ENCODE peak calls at places on chromosomes 1 and 21, in five cellular contexts. One of them, this sample, is unnamed.

GRCh38 chr1:29133861-29134694 is 10.4 kb upstream of the TMEM200B start:
- DNase-seq in cardiac fibroblast: no peak
- DNase-seq in left ventricle myocardium inferior: peak; percentile 20
- DNase-seq in colonic mucosa: peak; percentile 40
- DNase-seq in uterus: no peak
- DNase-seq in this sample: no peak

GRCh38 chr1:204566583-204566955 is 50.4 kb downstream of the MDM4 start:
- DNase-seq in colonic mucosa: no peak
- DNase-seq in cardiac fibroblast: no peak
- DNase-seq in uterus: no peak
- DNase-seq in left ventricle myocardium inferior: no peak
- DNase-seq in this sample: no peak

GRCh38 chr1:32234792-32235191 is 12.2 kb upstream of the FAM167B start:
- DNase-seq in uterus: no peak
- DNase-seq in left ventricle myocardium inferior: no peak
- DNase-seq in colonic mucosa: no peak
- DNase-seq in cardiac fibroblast: no peak
- DNase-seq in this sample: no peak

GRCh38 chr1:200033511-200034261 is 6.2 kb downstream of the NR5A2 start:
- DNase-seq in uterus: no peak
- DNase-seq in cardiac fibroblast: no peak
- DNase-seq in left ventricle myocardium inferior: no peak
- DNase-seq in colonic mucosa: peak; percentile 83
- DNase-seq in this sample: peak; percentile 60

GRCh38 chr1:244496186-244496585 is 35.1 kb downstream of the CATSPERE start:
- DNase-seq in uterus: no peak
- DNase-seq in left ventricle myocardium inferior: no peak
- DNase-seq in colonic mucosa: no peak
- DNase-seq in cardiac fibroblast: no peak
- DNase-seq in this sample: no peak

GRCh38 chr1:7550981-7551380 is 220.1 kb upstream of the VAMP3 start:
- DNase-seq in cardiac fibroblast: no peak
- DNase-seq in uterus: no peak
- DNase-seq in colonic mucosa: peak; percentile 68
- DNase-seq in left ventricle myocardium inferior: no peak
- DNase-seq in this sample: no peak

GRCh38 chr1:109749221-109749620 is 8.4 kb upstream of the GSTM3 start:
- DNase-seq in cardiac fibroblast: no peak
- DNase-seq in left ventricle myocardium inferior: no peak
- DNase-seq in uterus: no peak
- DNase-seq in colonic mucosa: no peak
- DNase-seq in this sample: no peak

GRCh38 chr1:151368745-151369610 is 3.5 kb downstream of the SELENBP1 start:
- DNase-seq in left ventricle myocardium inferior: no peak
- DNase-seq in colonic mucosa: peak; percentile 68
- DNase-seq in cardiac fibroblast: no peak
- DNase-seq in uterus: no peak
- DNase-seq in this sample: no peak

GRCh38 chr1:19980298-19980697 is 880 bp upstream of the PLA2G2A start:
- DNase-seq in uterus: no peak
- DNase-seq in colonic mucosa: peak; percentile 41
- DNase-seq in left ventricle myocardium inferior: no peak
- DNase-seq in cardiac fibroblast: no peak
- DNase-seq in this sample: no peak

GRCh38 chr1:67909776-67910175 is 76.5 kb upstream of the GNG12 start:
- DNase-seq in colonic mucosa: no peak
- DNase-seq in uterus: no peak
- DNase-seq in cardiac fibroblast: no peak
- DNase-seq in left ventricle myocardium inferior: no peak
- DNase-seq in this sample: no peak

GRCh38 chr1:218898921-218899320 is 274.8 kb upstream of the LYPLAL1 start:
- DNase-seq in colonic mucosa: no peak
- DNase-seq in uterus: no peak
- DNase-seq in left ventricle myocardium inferior: no peak
- DNase-seq in cardiac fibroblast: no peak
- DNase-seq in this sample: no peak

GRCh38 chr1:53320646-53321045 is 7.2 kb downstream of the LRP8 start:
- DNase-seq in cardiac fibroblast: no peak
- DNase-seq in left ventricle myocardium inferior: no peak
- DNase-seq in colonic mucosa: no peak
- DNase-seq in uterus: no peak
- DNase-seq in this sample: no peak

GRCh38 chr1:58264462-58264861 is 282.1 kb downstream of the OMA1 start:
- DNase-seq in colonic mucosa: no peak
- DNase-seq in left ventricle myocardium inferior: no peak
- DNase-seq in uterus: no peak
- DNase-seq in cardiac fibroblast: no peak
- DNase-seq in this sample: no peak

GRCh38 chr1:111199329-111199728 is 1.1 kb downstream of the DENND2D start:
- DNase-seq in left ventricle myocardium inferior: no peak
- DNase-seq in uterus: no peak
- DNase-seq in colonic mucosa: no peak
- DNase-seq in cardiac fibroblast: no peak
- DNase-seq in this sample: no peak

GRCh38 chr1:76303348-76303712 is 228.8 kb downstream of the ST6GALNAC3 start:
- DNase-seq in colonic mucosa: no peak
- DNase-seq in left ventricle myocardium inferior: no peak
- DNase-seq in uterus: no peak
- DNase-seq in cardiac fibroblast: no peak
- DNase-seq in this sample: no peak

GRCh38 chr1:157097692-157098091 is 1.9 kb downstream of the ETV3L start:
- DNase-seq in colonic mucosa: no peak
- DNase-seq in uterus: no peak
- DNase-seq in cardiac fibroblast: no peak
- DNase-seq in left ventricle myocardium inferior: no peak
- DNase-seq in this sample: no peak

GRCh38 chr1:36089393-36090121 is 865 bp downstream of the ADPRS start:
- DNase-seq in cardiac fibroblast: peak; percentile 52
- DNase-seq in left ventricle myocardium inferior: no peak
- DNase-seq in uterus: no peak
- DNase-seq in colonic mucosa: no peak
- DNase-seq in this sample: no peak

GRCh38 chr1:185520188-185520935 is 203.3 kb upstream of the IVNS1ABP start:
- DNase-seq in uterus: no peak
- DNase-seq in colonic mucosa: no peak
- DNase-seq in left ventricle myocardium inferior: no peak
- DNase-seq in cardiac fibroblast: peak; percentile 64
- DNase-seq in this sample: no peak

GRCh38 chr1:184970691-184971161 is 3.6 kb downstream of the NIBAN1 start:
- DNase-seq in cardiac fibroblast: peak; percentile 64
- DNase-seq in left ventricle myocardium inferior: no peak
- DNase-seq in colonic mucosa: no peak
- DNase-seq in uterus: no peak
- DNase-seq in this sample: no peak

GRCh38 chr1:157233131-157233530 is 94.9 kb upstream of the ETV3 start:
- DNase-seq in colonic mucosa: no peak
- DNase-seq in cardiac fibroblast: no peak
- DNase-seq in left ventricle myocardium inferior: no peak
- DNase-seq in uterus: no peak
- DNase-seq in this sample: no peak

GRCh38 chr1:26664802-26665201 is 31.0 kb upstream of the ARID1A start:
- DNase-seq in uterus: no peak
- DNase-seq in colonic mucosa: no peak
- DNase-seq in left ventricle myocardium inferior: no peak
- DNase-seq in cardiac fibroblast: no peak
- DNase-seq in this sample: no peak

GRCh38 chr1:19010503-19010902 is 54.0 kb upstream of the IFFO2 start:
- DNase-seq in colonic mucosa: no peak
- DNase-seq in uterus: no peak
- DNase-seq in left ventricle myocardium inferior: no peak
- DNase-seq in cardiac fibroblast: no peak
- DNase-seq in this sample: peak; percentile 68

GRCh38 chr1:1874901-1875300 is 16.0 kb downstream of the GNB1 start:
- DNase-seq in cardiac fibroblast: no peak
- DNase-seq in uterus: no peak
- DNase-seq in colonic mucosa: no peak
- DNase-seq in left ventricle myocardium inferior: no peak
- DNase-seq in this sample: no peak

GRCh38 chr21:27076035-27076434 is 109.1 kb upstream of the ADAMTS5 start:
- DNase-seq in left ventricle myocardium inferior: no peak
- DNase-seq in uterus: no peak
- DNase-seq in colonic mucosa: no peak
- DNase-seq in cardiac fibroblast: no peak
- DNase-seq in this sample: no peak

DNA sequence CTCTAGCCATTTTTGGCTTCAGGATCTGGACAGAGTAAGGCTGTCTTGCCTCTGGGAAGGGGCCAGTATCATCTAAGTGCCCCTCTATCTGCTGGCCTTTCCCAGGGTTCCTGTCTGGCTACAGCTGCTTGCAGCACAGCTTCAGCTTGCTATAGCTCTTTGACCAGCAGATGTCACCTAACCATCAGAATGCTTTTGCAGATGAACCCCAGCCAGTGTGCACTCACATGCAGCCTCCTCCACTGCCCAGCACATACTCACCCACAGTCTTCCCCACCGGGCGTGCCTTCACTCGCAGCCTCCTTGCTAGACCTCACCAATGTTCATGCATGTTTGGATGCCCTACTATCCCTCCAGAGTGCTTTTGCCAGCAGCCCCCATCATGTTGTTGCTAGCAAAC is 769.0 kb downstream of the BRINP3 start:
- DNase-seq in left ventricle myocardium inferior: no peak
- DNase-seq in cardiac fibroblast: no peak
- DNase-seq in uterus: no peak
- DNase-seq in colonic mucosa: no peak
- DNase-seq in this sample: no peak
- TF ChIP-seq CTCF in left ventricle myocardium inferior: no peak
- TF ChIP-seq CTCF in cardiac fibroblast: no peak
- TF ChIP-seq CTCF in uterus: no peak
- TF ChIP-seq CTCF in colonic mucosa: no peak
- TF ChIP-seq CTCF in this sample: no peak

GRCh38 chr1:164613176-164613575 is 54.2 kb downstream of the PBX1 start:
- DNase-seq in cardiac fibroblast: no peak
- DNase-seq in left ventricle myocardium inferior: no peak
- DNase-seq in uterus: no peak
- DNase-seq in colonic mucosa: peak; percentile 78
- DNase-seq in this sample: peak; percentile 47

GRCh38 chr1:164622057-164622840 is 63.3 kb downstream of the PBX1 start:
- DNase-seq in colonic mucosa: no peak
- DNase-seq in left ventricle myocardium inferior: no peak
- DNase-seq in cardiac fibroblast: no peak
- DNase-seq in uterus: no peak
- DNase-seq in this sample: no peak

GRCh38 chr1:164619006-164619784 is 60.2 kb downstream of the PBX1 start:
- DNase-seq in left ventricle myocardium inferior: no peak
- DNase-seq in colonic mucosa: no peak
- DNase-seq in uterus: no peak
- DNase-seq in cardiac fibroblast: no peak
- DNase-seq in this sample: no peak

GRCh38 chr1:164614316-164614715 is 55.3 kb downstream of the PBX1 start:
- DNase-seq in uterus: no peak
- DNase-seq in left ventricle myocardium inferior: no peak
- DNase-seq in cardiac fibroblast: no peak
- DNase-seq in colonic mucosa: no peak
- DNase-seq in this sample: no peak

DNA sequence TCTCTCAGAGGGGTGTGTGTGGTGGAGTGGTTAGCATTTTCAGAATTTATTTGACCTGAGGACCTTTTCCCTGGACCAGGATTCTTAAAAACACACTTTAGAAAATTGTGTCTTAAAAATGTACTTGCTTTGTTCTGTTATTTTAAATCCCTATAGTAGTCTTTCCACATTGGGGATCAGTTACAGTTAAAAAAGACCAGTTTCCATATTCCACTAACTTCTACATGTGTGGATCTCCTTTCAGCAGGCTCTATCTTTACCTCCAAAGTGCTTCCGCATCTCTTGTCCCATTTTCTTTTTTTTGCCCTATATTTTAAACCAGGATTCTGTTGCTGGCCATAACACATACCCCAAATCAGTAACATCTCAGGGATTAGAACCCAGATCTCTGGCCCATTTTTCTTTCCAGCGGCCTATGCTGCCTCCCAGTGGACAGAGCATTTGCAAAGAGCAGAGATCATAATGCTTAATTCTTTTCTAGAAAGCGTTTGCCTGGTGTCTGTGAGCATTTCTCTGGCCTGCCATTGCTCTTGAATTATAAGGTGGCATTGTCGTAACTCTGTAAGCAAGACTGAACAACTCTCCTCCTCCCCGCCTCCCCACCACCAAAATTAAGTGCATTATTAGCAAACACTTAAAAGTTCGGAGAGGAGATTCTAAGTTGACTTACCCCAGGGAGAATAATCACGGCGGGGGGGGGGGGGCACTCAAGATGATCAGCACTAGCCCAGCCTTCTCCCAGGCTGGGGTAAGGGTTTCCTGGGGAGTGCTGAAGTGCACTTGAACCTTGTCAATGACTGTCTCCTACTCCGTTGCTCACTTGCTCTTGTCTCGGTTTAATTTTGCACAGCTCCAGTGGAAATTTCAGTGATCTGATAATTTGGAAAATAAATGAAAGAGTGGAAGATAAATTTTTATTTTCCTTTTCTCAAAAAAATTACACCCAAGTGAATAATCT is 58.9 kb downstream of the PBX1 start:
- DNase-seq in uterus: no peak
- DNase-seq in colonic mucosa: peak; percentile 70
- DNase-seq in left ventricle myocardium inferior: no peak
- DNase-seq in cardiac fibroblast: peak; percentile 54
- DNase-seq in this sample: no peak
- TF ChIP-seq CTCF in uterus: peak; percentile 38
- TF ChIP-seq CTCF in colonic mucosa: peak; percentile 46
- TF ChIP-seq CTCF in left ventricle myocardium inferior: peak; percentile 61
- TF ChIP-seq CTCF in cardiac fibroblast: peak; percentile 55
- TF ChIP-seq CTCF in this sample: peak; percentile 53

GRCh38 chr21:34890258-34890723 is 158.8 kb downstream of the RUNX1 start:
- DNase-seq in uterus: no peak
- DNase-seq in left ventricle myocardium inferior: no peak
- DNase-seq in cardiac fibroblast: no peak
- DNase-seq in colonic mucosa: no peak
- DNase-seq in this sample: no peak
- TF ChIP-seq CTCF in uterus: peak; percentile 40
- TF ChIP-seq CTCF in left ventricle myocardium inferior: no peak
- TF ChIP-seq CTCF in cardiac fibroblast: no peak
- TF ChIP-seq CTCF in colonic mucosa: no peak
- TF ChIP-seq CTCF in this sample: no peak

DNA sequence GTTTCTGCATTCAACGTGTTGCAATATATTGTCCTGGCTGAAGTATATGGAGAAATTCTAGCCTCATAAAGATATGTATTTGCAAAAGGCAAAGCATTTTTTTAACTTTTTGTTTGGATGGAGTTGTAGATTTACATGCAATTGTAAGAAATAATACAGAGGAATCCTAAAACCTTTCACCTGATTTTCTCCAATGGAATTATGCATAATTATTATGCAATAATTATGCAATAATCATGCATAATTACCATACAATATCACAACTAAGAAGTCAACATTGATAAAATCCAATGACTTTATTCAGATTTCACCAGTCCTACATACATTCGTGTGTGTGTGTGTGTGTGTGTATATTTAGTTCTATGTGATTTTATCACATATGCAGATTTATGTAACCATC is 7.5 kb upstream of the MAP3K21 start:
- DNase-seq in left ventricle myocardium inferior: no peak
- DNase-seq in uterus: no peak
- DNase-seq in colonic mucosa: no peak
- DNase-seq in cardiac fibroblast: no peak
- DNase-seq in this sample: no peak
- TF ChIP-seq CTCF in left ventricle myocardium inferior: no peak
- TF ChIP-seq CTCF in uterus: no peak
- TF ChIP-seq CTCF in colonic mucosa: no peak
- TF ChIP-seq CTCF in cardiac fibroblast: no peak
- TF ChIP-seq CTCF in this sample: no peak

This sample was measured in body of pancreas.